ENCODE peak calls at places on chromosome 1, in four cellular contexts. D, Q, H and P are unnamed samples.

GRCh38 chr1:230808268-230808872 is 60.0 kb downstream of the C1orf198 start:
- DNase-seq in D (no peak), Q (no peak), H (no peak), P (no peak)

GRCh38 chr1:180372728-180373127 is 129.6 kb downstream of the ACBD6 start:
- DNase-seq in D (no peak), Q (no peak), H (no peak), P (no peak)

GRCh38 chr1:12620142-12620865 is 2.3 kb upstream of the DHRS3 start:
- DNase-seq in D (no peak), Q (no peak), H (no peak), P (no peak)

GRCh38 chr1:177432897-177433296 is 262.1 kb downstream of the BRINP2 start:
- DNase-seq in D (no peak), Q (no peak), H (no peak), P (no peak)

GRCh38 chr1:197958438-197958837 is 41.3 kb downstream of the LHX9 start:
- DNase-seq in D (no peak), Q (no peak), H (no peak), P (no peak)

GRCh38 chr1:216929870-216930582 is 206.8 kb upstream of the ESRRG start:
- DNase-seq in D (no peak), Q (no peak), H (peak; percentile 92), P (no peak)

GRCh38 chr1:214660900-214661299 is 57.9 kb downstream of the CENPF start:
- DNase-seq in D (no peak), Q (no peak), H (no peak), P (peak; percentile 84)

GRCh38 chr1:55593299-55593698 is 378.1 kb upstream of the USP24 start:
- DNase-seq in D (no peak), Q (no peak), H (no peak), P (no peak)

GRCh38 chr1:242187171-242187570 is 188.3 kb upstream of the MAP1LC3C start:
- DNase-seq in D (no peak), Q (no peak), H (no peak), P (no peak)

GRCh38 chr1:30663596-30664091 is 59.7 kb downstream of the MATN1 start:
- DNase-seq in D (no peak), Q (no peak), H (no peak), P (no peak)

GRCh38 chr1:67793562-67793961 is 39.7 kb downstream of the GNG12 start:
- DNase-seq in D (no peak), Q (no peak), H (no peak), P (no peak)

GRCh38 chr1:240987928-240988327 is 369.1 kb downstream of the RGS7 start:
- DNase-seq in D (no peak), Q (no peak), H (no peak), P (no peak)

GRCh38 chr1:151837197-151837596 is 2.4 kb downstream of the C2CD4D start:
- DNase-seq in D (no peak), Q (no peak), H (no peak), P (no peak)
- TF ChIP-seq CTCF in D (no peak), Q (no peak), H (no peak), P (no peak)

DNA sequence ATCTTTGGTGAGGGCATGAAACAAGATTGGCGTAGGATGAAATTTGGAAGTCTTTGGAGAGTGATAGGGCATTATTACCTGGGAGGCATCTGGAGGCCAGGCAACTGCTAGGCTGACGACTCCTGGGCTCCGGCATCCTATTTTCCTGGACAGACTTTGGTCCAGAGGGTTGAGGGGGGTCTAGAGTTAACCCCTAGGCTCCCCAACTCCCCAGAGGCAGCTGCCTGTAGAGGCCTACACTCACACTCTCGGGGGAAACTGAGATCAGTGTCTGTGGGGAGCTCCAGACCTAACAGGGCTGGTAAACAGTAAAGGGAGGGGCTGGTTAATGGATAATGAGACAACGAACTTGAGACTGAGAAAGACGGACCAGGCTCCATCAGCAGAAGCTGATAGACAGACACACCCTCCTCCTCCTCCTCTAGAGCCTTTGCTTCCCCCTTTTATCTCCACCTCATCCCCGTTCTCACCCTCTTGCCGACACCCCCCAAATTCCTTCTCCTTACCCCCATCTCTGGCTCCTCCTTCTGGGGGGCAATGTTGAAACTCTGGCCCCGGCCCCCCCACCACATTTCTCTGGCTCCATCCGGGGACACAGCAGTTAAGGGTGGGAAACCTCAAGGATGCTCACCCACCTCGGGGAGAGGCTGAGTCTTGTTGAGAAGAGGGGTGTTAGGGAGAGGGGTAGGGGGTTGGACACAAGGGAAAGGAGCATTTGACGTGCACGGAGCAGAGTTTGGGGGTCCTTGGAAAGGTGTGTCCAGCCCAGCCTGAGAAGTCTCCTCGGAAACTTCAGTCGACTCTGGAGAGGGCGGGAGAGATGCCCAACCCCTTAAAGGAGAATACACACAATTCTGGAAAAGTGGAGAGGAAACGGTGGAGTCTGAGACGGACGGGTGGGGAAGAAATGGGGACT is at the start of gene MTMR11:
- DNase-seq in D (no peak), Q (no peak), H (peak; percentile 44), P (no peak)
- H3K27ac ChIP-seq in D (peak within 1 kb of the TSS; percentile 77), Q (peak within 1 kb of the TSS; percentile 89), H (peak within 1 kb of the TSS; percentile 74), P (peak within 1 kb of the TSS; percentile 25)

GRCh38 chr1:239835946-239836345 is 255.7 kb upstream of the FMN2 start:
- DNase-seq in D (no peak), Q (no peak), H (no peak), P (no peak)
- H3K4me3 ChIP-seq in D (no peak overlapping the region), Q (no peak overlapping the region), H (no peak overlapping the region), P (no peak overlapping the region)

DNA sequence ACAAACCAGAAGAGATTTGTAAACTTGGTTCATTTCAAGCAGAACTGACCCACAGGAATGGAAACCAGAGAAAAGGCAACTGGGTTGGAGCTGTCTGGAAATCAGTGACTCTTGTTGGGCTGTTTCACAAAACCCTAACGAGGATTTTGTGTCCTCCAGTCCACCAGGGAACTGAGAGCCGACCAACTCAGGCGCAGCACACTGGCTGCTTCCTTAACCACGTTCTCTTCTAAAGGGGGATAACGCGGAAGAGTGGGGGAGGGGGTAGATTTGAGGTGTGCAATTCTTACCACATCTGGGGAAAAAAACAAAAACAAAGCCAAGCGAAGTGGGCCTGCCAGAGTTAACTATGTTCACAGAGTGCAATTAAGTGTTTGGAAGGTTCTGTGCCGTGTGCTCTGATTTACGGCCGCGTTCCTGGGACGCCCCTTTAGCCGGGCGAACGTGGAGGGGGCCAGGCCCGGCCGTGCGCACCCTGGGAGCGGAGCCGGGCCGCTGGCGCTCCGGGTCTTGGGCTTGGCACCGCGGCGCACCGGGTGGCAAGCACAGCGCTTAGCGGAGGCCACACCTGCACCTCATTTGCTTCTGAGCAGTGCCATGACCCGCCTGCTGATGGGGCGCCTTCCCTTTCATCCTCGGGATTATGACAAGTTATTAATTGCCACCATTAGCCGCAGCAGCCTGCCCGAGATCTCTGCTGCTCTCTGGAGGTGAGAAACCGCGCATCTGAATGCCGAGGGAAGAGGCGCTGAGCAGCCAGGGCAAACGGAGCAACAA is 248.6 kb upstream of the FOXD3 start:
- DNase-seq in D (no peak), Q (no peak), H (no peak), P (no peak)
- TF ChIP-seq CTCF in D (peak; percentile 30), Q (no peak), H (no peak), P (no peak)

GRCh38 chr1:183198463-183198862 is 12.4 kb downstream of the LAMC2 start:
- DNase-seq in D (no peak), Q (no peak), H (peak; percentile 97), P (peak; percentile 78)

GRCh38 chr1:183195146-183195571 is 9.1 kb downstream of the LAMC2 start:
- DNase-seq in D (no peak), Q (peak; percentile 23), H (peak; percentile 80), P (no peak)

GRCh38 chr1:183197762-183198161 is 11.7 kb downstream of the LAMC2 start:
- DNase-seq in D (no peak), Q (no peak), H (no peak), P (no peak)

GRCh38 chr1:183191833-183192232 is 5.8 kb downstream of the LAMC2 start:
- DNase-seq in D (no peak), Q (no peak), H (peak; percentile 86), P (peak; percentile 68)

GRCh38 chr1:183194527-183195145 is 8.6 kb downstream of the LAMC2 start:
- DNase-seq in D (no peak), Q (no peak), H (no peak), P (no peak)
- H3K27ac ChIP-seq in D (no peak overlapping the region), Q (no peak overlapping the region), H (peak overlapping the region; percentile 68), P (no peak overlapping the region)

DNA sequence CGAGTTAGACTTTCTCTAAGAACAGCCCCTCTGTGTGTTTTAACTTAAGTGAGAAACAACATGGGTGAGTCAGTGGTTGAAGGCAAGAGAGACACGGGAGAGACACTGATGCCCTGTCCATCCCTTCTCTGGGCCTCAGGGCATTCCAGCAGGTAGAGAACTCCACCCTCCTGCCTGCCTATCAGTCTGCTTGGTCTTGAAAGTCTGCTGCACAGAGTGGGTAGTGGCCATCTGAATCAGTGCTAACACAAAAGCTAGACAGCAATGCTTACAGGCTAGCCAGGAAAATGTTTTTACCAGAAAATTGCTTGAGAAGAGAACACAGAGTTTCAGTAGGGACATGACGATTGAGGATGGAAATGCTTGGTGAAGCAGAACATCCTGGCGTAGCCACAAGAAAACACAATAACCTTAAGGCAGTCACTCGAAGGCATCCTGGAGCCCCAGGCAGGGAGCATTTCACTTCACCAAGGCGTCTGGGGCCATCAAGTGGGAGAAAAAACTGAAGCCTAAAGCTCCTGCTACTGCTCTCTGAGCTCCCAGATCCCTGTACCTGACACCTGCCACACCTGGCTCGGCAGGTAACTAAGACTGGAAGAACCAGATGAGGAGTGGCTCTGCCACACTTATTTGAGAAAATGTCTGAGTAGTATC is 17.9 kb upstream of the LBR start:
- DNase-seq in D (no peak), Q (no peak), H (peak; percentile 35), P (no peak)
- H3K4me3 ChIP-seq in D (no peak overlapping the region), Q (no peak overlapping the region), H (no peak overlapping the region), P (no peak overlapping the region)

GRCh38 chr1:111334169-111334568 is 43.5 kb downstream of the CHIA start:
- DNase-seq in D (no peak), Q (peak; percentile 21), H (peak; percentile 43), P (peak; percentile 11)
- TF ChIP-seq CTCF in D (peak; percentile 62), Q (peak; percentile 75), H (peak; percentile 80), P (peak; percentile 68)

DNA sequence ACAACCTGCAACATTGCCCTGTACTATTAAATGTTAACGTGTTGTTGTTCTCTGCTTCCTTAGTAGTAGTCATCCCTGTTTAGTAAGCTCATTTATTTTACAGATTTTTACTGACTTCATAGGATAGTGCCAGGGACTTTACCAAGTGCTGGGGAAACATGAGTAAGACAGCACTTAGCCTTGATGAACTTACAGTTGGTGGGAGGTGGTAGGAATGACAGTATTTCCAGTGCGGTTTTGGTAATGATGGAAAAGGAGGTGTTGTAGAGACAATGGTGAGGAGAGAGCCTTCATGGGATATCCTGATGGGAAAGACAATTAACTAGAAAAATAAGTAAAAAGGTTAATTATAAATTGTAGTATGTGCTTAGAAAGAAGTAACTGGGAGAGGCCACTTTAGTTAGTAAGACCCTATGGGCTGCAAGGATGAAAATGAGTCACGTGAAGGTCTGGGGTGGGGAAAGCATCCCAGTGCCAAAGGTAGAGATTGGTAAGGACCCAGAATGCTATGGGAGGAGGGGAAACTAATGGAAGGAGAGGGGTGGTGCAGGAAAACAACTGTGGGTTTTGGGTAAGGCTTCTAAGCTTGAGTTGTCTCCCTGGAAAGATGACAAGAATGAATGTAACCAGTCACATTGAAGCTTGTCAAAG is 1.7 kb downstream of the RLF start:
- DNase-seq in D (no peak), Q (no peak), H (peak; percentile 74), P (no peak)
- H3K27ac ChIP-seq in D (no peak overlapping the region), Q (no peak overlapping the region), H (peak overlapping the region; percentile 97), P (no peak overlapping the region)